ENCODE peak calls at places on chromosomes 13 and 19, in nine cellular contexts. B is NCI-H1694; G is smooth muscle cell of the brain vasculature; H is stomach; K is NCI-H1105; C is body of pancreas; A is AG04449; D is stimulated activated effector memory CD8-positive, alpha-beta T cell treated with anti-CD3 and anti-CD28 coated beads, Interleukin-12 subunit alpha, Interleukin-12 subunit beta, amount 100 ng/mL, for 72 hours; P is breast epithelium. L is an unnamed sample.

GRCh38 chr19:46783670-46784069 is 4.7 kb downstream of the SLC1A5 start:
- DNase-seq in D (no peak), K (peak; percentile 79), B (peak; percentile 26), A (no peak), C (no peak), H (no peak), G (no peak), P (no peak), L (no peak)

GRCh38 chr19:9566729-9567128 is 17.6 kb downstream of the ZNF121 start:
- DNase-seq in G (no peak), P (no peak), C (no peak), H (no peak), D (no peak), B (no peak), A (no peak), K (no peak), L (no peak)

GRCh38 chr13:33213024-33213795 is 72.3 kb downstream of the STARD13 start:
- DNase-seq in B (no peak), P (peak; percentile 50), A (no peak), G (no peak), K (no peak), H (peak; percentile 49), C (no peak), D (no peak), L (no peak)

GRCh38 chr19:35167251-35168119 is 12.9 kb downstream of the FXYD5 start:
- DNase-seq in G (no peak), P (no peak), H (no peak), K (no peak), B (no peak), D (peak; percentile 40), A (no peak), C (no peak), L (no peak)

GRCh38 chr19:44891016-44891882 is at the start of gene TOMM40:
- DNase-seq in B (peak; percentile 100), C (peak; percentile 100), D (no peak), G (no peak), K (peak; percentile 100), H (peak; percentile 100), A (no peak), P (no peak), L (peak; percentile 100)

GRCh38 chr13:47908200-47908902 is 92.7 kb downstream of the SUCLA2 start:
- DNase-seq in G (no peak), A (no peak), C (no peak), D (no peak), K (no peak), B (no peak), P (no peak), H (no peak), L (no peak)

GRCh38 chr19:19866599-19867248 is 1.0 kb downstream of the ZNF253 start:
- DNase-seq in B (no peak), H (no peak), D (peak; percentile 76), C (peak; percentile 17), P (no peak), K (peak; percentile 24), G (no peak), A (no peak), L (no peak)

GRCh38 chr13:76380436-76381065 is 505.7 kb downstream of the KCTD12 start:
- DNase-seq in A (no peak), G (no peak), B (no peak), C (no peak), D (no peak), H (no peak), K (no peak), P (no peak), L (no peak)

GRCh38 chr13:92967923-92968322 is 258.7 kb upstream of the GPC6 start:
- DNase-seq in G (no peak), H (no peak), C (no peak), K (no peak), P (no peak), B (peak; percentile 6), D (no peak), A (no peak), L (no peak)

GRCh38 chr13:98324105-98324504 is 147.0 kb upstream of the RNF113B start:
- DNase-seq in A (no peak), B (no peak), G (peak; percentile 80), D (no peak), K (no peak), P (no peak), C (no peak), H (no peak), L (no peak)

GRCh38 chr19:6677924-6678689 is 8.1 kb upstream of the TNFSF14 start:
- DNase-seq in G (no peak), B (no peak), C (peak; percentile 12), K (no peak), H (no peak), A (no peak), D (peak; percentile 84), P (no peak), L (no peak)

GRCh38 chr19:19964416-19964815 is 63.7 kb downstream of the ZNF93 start:
- DNase-seq in A (no peak), P (no peak), K (no peak), D (no peak), G (no peak), C (no peak), H (no peak), B (no peak), L (no peak)

GRCh38 chr13:22736084-22736767 is 444.6 kb upstream of the SGCG start:
- DNase-seq in D (no peak), G (no peak), K (no peak), B (no peak), C (no peak), H (no peak), P (no peak), A (no peak), L (no peak)

GRCh38 chr13:57673197-57673596 is 41.7 kb downstream of the PCDH17 start:
- DNase-seq in C (peak; percentile 24), B (no peak), K (no peak), A (no peak), H (no peak), D (no peak), P (no peak), G (no peak), L (no peak)

GRCh38 chr13:109200556-109200955 is 571.1 kb downstream of the MYO16 start:
- DNase-seq in D (no peak), P (no peak), B (no peak), G (no peak), H (no peak), A (no peak), C (no peak), K (no peak), L (no peak)

GRCh38 chr19:22901431-22902130 is 69.5 kb downstream of the ZNF723 start:
- DNase-seq in P (no peak), K (no peak), A (no peak), C (no peak), G (no peak), D (no peak), H (no peak), B (no peak), L (no peak)

GRCh38 chr13:68523838-68524424 is 1293.8 kb upstream of the PCDH9 start:
- DNase-seq in G (no peak), D (no peak), C (no peak), B (no peak), K (no peak), H (no peak), P (no peak), A (no peak), L (no peak)

GRCh38 chr13:21576424-21576823 is 27.5 kb downstream of the MICU2 start:
- DNase-seq in H (no peak), D (no peak), K (no peak), C (no peak), A (no peak), B (no peak), P (no peak), G (no peak), L (no peak)

GRCh38 chr19:10408511-10409291 is 5.4 kb upstream of the CDC37 start:
- DNase-seq in K (no peak), D (peak; percentile 85), P (no peak), A (no peak), G (no peak), B (no peak), C (no peak), H (no peak), L (no peak)

GRCh38 chr19:23410155-23410554 is 14.9 kb upstream of the ZNF91 start:
- DNase-seq in A (no peak), C (no peak), D (no peak), H (no peak), K (no peak), G (no peak), B (no peak), P (no peak), L (no peak)

GRCh38 chr13:44470623-44471562 is 97.3 kb downstream of the SERP2 start:
- DNase-seq in K (no peak), H (no peak), A (no peak), B (peak; percentile 2), G (no peak), D (no peak), C (no peak), P (no peak), L (no peak)

GRCh38 chr19:23522431-23522830 is 127.2 kb upstream of the ZNF91 start:
- DNase-seq in B (no peak), D (no peak), G (no peak), K (no peak), P (no peak), A (no peak), C (no peak), H (no peak), L (no peak)

GRCh38 chr13:112721198-112722104 is 31.6 kb downstream of the ATP11A start:
- DNase-seq in D (no peak), B (no peak), H (no peak), A (no peak), K (no peak), C (peak; percentile 32), G (no peak), P (peak; percentile 32), L (peak; percentile 37)

GRCh38 chr19:2479556-2480194 is 3.7 kb downstream of the GADD45B start:
- DNase-seq in H (no peak), P (no peak), G (no peak), A (no peak), D (no peak), C (no peak), K (no peak), B (no peak), L (no peak)

GRCh38 chr13:75308222-75308621 is 173.7 kb downstream of the TBC1D4 start:
- DNase-seq in B (no peak), P (no peak), A (no peak), K (no peak), D (no peak), C (no peak), G (no peak), H (no peak), L (no peak)

GRCh38 chr19:18865973-18866799 is 29.8 kb downstream of the CERS1 start:
- DNase-seq in A (no peak), B (no peak), K (no peak), G (no peak), P (no peak), C (peak; percentile 62), H (peak; percentile 67), D (peak; percentile 82), L (peak; percentile 67)

GRCh38 chr13:111061338-111062045 is 53.6 kb upstream of the ARHGEF7 start:
- DNase-seq in H (no peak), G (no peak), K (no peak), C (no peak), P (no peak), A (no peak), B (no peak), D (no peak), L (no peak)

GRCh38 chr13:77833331-77833863 is 85.2 kb downstream of the EDNRB start:
- DNase-seq in P (no peak), D (no peak), K (no peak), B (no peak), G (no peak), C (no peak), H (no peak), A (no peak), L (no peak)

GRCh38 chr19:18795540-18795939 is 4.4 kb upstream of the COMP start:
- DNase-seq in P (peak; percentile 55), H (no peak), D (no peak), B (no peak), C (no peak), A (no peak), G (no peak), K (no peak), L (no peak)

GRCh38 chr13:33285420-33286124 is at the start of gene STARD13:
- DNase-seq in P (peak; percentile 93), C (peak; percentile 93), H (peak; percentile 92), G (peak; percentile 94), B (peak; percentile 61), K (peak; percentile 21), D (peak; percentile 45), A (peak; percentile 94), L (peak; percentile 94)

GRCh38 chr13:112733661-112734379 is 44.0 kb downstream of the ATP11A start:
- DNase-seq in D (no peak), B (no peak), G (no peak), A (no peak), C (no peak), H (no peak), K (peak; percentile 17), P (no peak), L (no peak)

L was measured in uterus.